ENCODE peak calls at places on chromosomes 3 and 15, in nine cellular contexts. Z is substantia nigra; B is activated naive CD4-positive, alpha-beta T cell; C is stimulated activated CD4-positive, alpha-beta T cell treated with anti-CD3 and anti-CD28 coated beads, Interleukin-12 subunit alpha, Interleukin-12 subunit beta, amount 100 ng/mL, for 4 hours; O is islet precursor cell; H is posterior vena cava; F is activated T-cell treated with anti-CD3 and anti-CD28 coated beads, Interleukin-2, amount 50 U/mL, for 72 hours; S is GM23338; N is mesendoderm. E is an unnamed sample.

GRCh38 chr15:56261854-56262509 is 18.3 kb upstream of the RFX7 start:
- DNase-seq in Z (no peak), B (no peak), C (no peak), O (no peak), H (no peak), F (no peak), S (no peak), N (no peak), E (no peak)

GRCh38 chr15:40803688-40804087 is 3.2 kb upstream of the ZFYVE19 start:
- DNase-seq in Z (no peak), B (no peak), C (no peak), O (no peak), H (no peak), F (no peak), S (no peak), N (no peak), E (no peak)

GRCh38 chr3:129462365-129462968 is 22.4 kb downstream of the IFT122 start:
- DNase-seq in Z (no peak), B (no peak), C (no peak), O (no peak), H (no peak), F (no peak), S (no peak), N (no peak), E (no peak)

GRCh38 chr3:68874551-68875348 is 57.6 kb downstream of the TAFA4 start:
- DNase-seq in Z (no peak), B (no peak), C (no peak), O (no peak), H (no peak), F (no peak), S (no peak), N (no peak), E (no peak)

GRCh38 chr3:141353652-141354495 is 14.4 kb upstream of the ZBTB38 start:
- DNase-seq in Z (no peak), B (no peak), C (no peak), O (no peak), H (no peak), F (no peak), S (no peak), N (no peak), E (no peak)

GRCh38 chr3:69319652-69320051 is 66.2 kb downstream of the FRMD4B start:
- DNase-seq in Z (no peak), B (no peak), C (no peak), O (no peak), H (no peak), F (no peak), S (no peak), N (no peak), E (no peak)

GRCh38 chr3:136444581-136444980 is 194.4 kb downstream of the PCCB start:
- DNase-seq in Z (no peak), B (no peak), C (no peak), O (no peak), H (no peak), F (no peak), S (no peak), N (no peak), E (no peak)

GRCh38 chr15:28947241-28947674 is 61.5 kb downstream of the APBA2 start:
- DNase-seq in Z (no peak), B (no peak), C (no peak), O (peak), H (peak), F (no peak), S (no peak), N (no peak), E (no peak)

GRCh38 chr3:43426388-43426787 is 140.0 kb downstream of the SNRK start:
- DNase-seq in Z (no peak), B (no peak), C (no peak), O (no peak), H (no peak), F (no peak), S (no peak), N (no peak), E (no peak)

E was measured in central memory CD4-positive, alpha-beta T cell.